ENCODE peak calls at places on chromosome 16, in ten cellular contexts. P is tibial artery, K is testis, U is body of pancreas, R is IMR-90, X is Peyer's patch, S is left lung, H is fibroblast of lung, C is lower lobe of right lung, N is dorsolateral prefrontal cortex. T is an unnamed sample.

GRCh38 chr16:28184625-28185024 is 27.1 kb downstream of the XPO6 start:
- DNase-seq in P (no peak), K (no peak), U (no peak), R (no peak), X (no peak), S (no peak), H (no peak), C (no peak), N (no peak), T (no peak)

GRCh38 chr16:88368994-88369393 is 13.8 kb upstream of the ZNF469 start:
- DNase-seq in P (no peak), K (no peak), U (no peak), R (no peak), X (no peak), S (no peak), H (no peak), C (no peak), N (no peak), T (no peak)

GRCh38 chr16:51034481-51035109 is 116.5 kb downstream of the SALL1 start:
- DNase-seq in P (no peak), K (no peak), U (no peak), R (no peak), X (no peak), S (no peak), H (no peak), C (no peak), N (peak; percentile 73), T (no peak)

GRCh38 chr16:87705780-87706277 is 60.0 kb downstream of the KLHDC4 start:
- DNase-seq in P (no peak), K (no peak), U (no peak), R (no peak), X (no peak), S (peak; percentile 57), H (no peak), C (peak; percentile 61), N (no peak), T (no peak)

GRCh38 chr16:70691223-70692129 is 5.6 kb upstream of the MTSS2 start:
- DNase-seq in P (peak; percentile 98), K (no peak), U (no peak), R (peak; percentile 97), X (peak; percentile 33), S (peak; percentile 76), H (peak; percentile 100), C (peak; percentile 46), N (peak; percentile 92), T (peak; percentile 90)

GRCh38 chr16:29025735-29026134 is 40.9 kb downstream of the LAT start:
- DNase-seq in P (no peak), K (no peak), U (no peak), R (no peak), X (no peak), S (no peak), H (no peak), C (no peak), N (no peak), T (no peak)

GRCh38 chr16:20359997-20360396 is 7.5 kb upstream of the UMOD start:
- DNase-seq in P (no peak), K (peak; percentile 24), U (peak; percentile 55), R (no peak), X (no peak), S (no peak), H (no peak), C (no peak), N (no peak), T (no peak)

GRCh38 chr16:54070944-54071343 is 215.6 kb downstream of the IRX3 start:
- DNase-seq in P (no peak), K (no peak), U (no peak), R (no peak), X (no peak), S (no peak), H (no peak), C (no peak), N (no peak), T (no peak)

GRCh38 chr16:88071908-88072307 is 120.7 kb downstream of the BANP start:
- DNase-seq in P (no peak), K (no peak), U (no peak), R (no peak), X (no peak), S (no peak), H (no peak), C (peak; percentile 22), N (no peak), T (no peak)

GRCh38 chr16:69187387-69187890 is 475 bp downstream of the SNTB2 start:
- DNase-seq in P (peak; percentile 74), K (peak; percentile 48), U (peak; percentile 61), R (no peak), X (peak; percentile 51), S (peak; percentile 57), H (no peak), C (peak; percentile 79), N (peak; percentile 54), T (peak; percentile 34)

GRCh38 chr16:88442811-88443576 is 10.1 kb upstream of the ZFPM1 start:
- DNase-seq in P (peak; percentile 80), K (peak; percentile 72), U (peak; percentile 88), R (peak; percentile 55), X (peak; percentile 74), S (peak; percentile 70), H (peak; percentile 55), C (peak; percentile 83), N (peak; percentile 76), T (peak; percentile 54)

GRCh38 chr16:80759419-80760162 is 44.8 kb downstream of the CDYL2 start:
- DNase-seq in P (no peak), K (no peak), U (no peak), R (no peak), X (no peak), S (no peak), H (no peak), C (no peak), N (no peak), T (no peak)

GRCh38 chr16:62079236-62079635 is 43.0 kb upstream of the CDH8 start:
- DNase-seq in P (no peak), K (no peak), U (no peak), R (no peak), X (no peak), S (no peak), H (no peak), C (no peak), N (no peak), T (no peak)

GRCh38 chr16:62077998-62078397 is 41.8 kb upstream of the CDH8 start:
- DNase-seq in P (no peak), K (peak; percentile 57), U (no peak), R (no peak), X (no peak), S (no peak), H (no peak), C (no peak), N (no peak), T (no peak)
- TF ChIP-seq CTCF in P (no peak), K (no peak), U (no peak), R (no peak), X (no peak), S (no peak), H (no peak), C (peak; percentile 29), N (peak; percentile 18), T (no peak)

DNA sequence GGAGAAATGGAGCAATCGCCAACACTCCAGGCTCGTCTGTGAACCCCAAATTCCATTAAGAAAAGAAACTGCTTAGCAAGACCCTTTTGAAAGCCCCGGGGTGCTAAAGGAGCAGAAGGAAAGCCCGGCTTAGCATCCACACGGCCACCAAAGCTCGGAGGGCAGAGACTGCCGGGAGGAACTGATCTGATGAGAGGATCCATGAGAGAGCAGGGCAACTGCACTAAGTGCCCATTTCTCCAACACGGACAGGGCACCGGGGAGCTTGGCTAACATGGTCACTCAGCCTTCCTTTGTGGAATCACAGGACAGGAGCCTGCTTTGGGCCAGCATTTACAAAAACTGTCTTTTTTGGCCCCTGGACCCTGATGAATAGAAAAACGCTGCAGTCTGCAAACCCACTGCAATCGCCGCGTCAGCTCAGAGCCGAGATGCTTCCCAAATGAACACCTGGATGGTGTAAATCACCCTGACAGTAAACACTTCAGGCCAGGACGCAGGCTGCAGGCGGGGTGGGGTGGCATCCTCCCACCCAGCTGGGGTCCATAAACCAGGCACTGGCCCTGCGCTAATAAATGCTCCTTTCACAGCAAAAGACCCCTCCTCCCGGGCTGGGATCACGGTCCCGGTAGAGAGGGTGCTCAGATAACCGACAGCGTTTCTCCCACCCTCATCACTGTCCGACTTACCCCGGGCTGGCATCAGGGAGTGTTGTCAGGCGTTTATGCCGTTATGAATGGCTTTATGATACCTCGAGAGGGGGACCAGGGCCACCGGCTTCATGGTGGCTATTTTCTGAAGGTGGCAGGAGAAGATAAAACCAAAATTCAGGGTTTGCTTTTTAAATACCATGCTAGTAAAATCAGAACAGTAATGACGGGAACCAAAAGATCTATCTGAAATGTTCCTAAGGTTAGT is 299.5 kb downstream of the IRF8 start:
- DNase-seq in P (no peak), K (no peak), U (no peak), R (no peak), X (no peak), S (no peak), H (no peak), C (no peak), N (no peak), T (no peak)
- H3K27ac ChIP-seq in P (no peak overlapping the region), K (no peak overlapping the region), U (no peak overlapping the region), R (no peak overlapping the region), X (peak overlapping the region; percentile 93), S (peak overlapping the region; percentile 78), H (no peak overlapping the region), C (peak overlapping the region; percentile 80), N (no peak overlapping the region), T (no peak overlapping the region)

GRCh38 chr16:47016700-47017133 is 43.2 kb upstream of the DNAJA2 start:
- DNase-seq in P (no peak), K (no peak), U (no peak), R (no peak), X (no peak), S (no peak), H (no peak), C (no peak), N (no peak), T (no peak)

GRCh38 chr16:47018223-47018891 is 44.9 kb upstream of the DNAJA2 start:
- DNase-seq in P (no peak), K (peak; percentile 49), U (peak; percentile 63), R (peak; percentile 10), X (peak; percentile 67), S (no peak), H (no peak), C (no peak), N (no peak), T (no peak)

GRCh38 chr16:47017636-47018035 is 44.2 kb upstream of the DNAJA2 start:
- DNase-seq in P (no peak), K (no peak), U (no peak), R (no peak), X (no peak), S (no peak), H (no peak), C (no peak), N (no peak), T (no peak)

GRCh38 chr16:47013910-47014309 is 40.4 kb upstream of the DNAJA2 start:
- DNase-seq in P (no peak), K (no peak), U (no peak), R (no peak), X (no peak), S (no peak), H (no peak), C (no peak), N (no peak), T (no peak)

GRCh38 chr16:47019563-47019962 is 46.1 kb upstream of the DNAJA2 start:
- DNase-seq in P (no peak), K (no peak), U (no peak), R (no peak), X (no peak), S (no peak), H (peak; percentile 23), C (no peak), N (no peak), T (no peak)
- TF ChIP-seq CTCF in P (no peak), K (no peak), U (no peak), R (peak; percentile 26), X (no peak), S (no peak), H (no peak), C (no peak), N (peak; percentile 44), T (no peak)

GRCh38 chr16:49542391-49542891 is 168.8 kb downstream of the C16orf78 start:
- DNase-seq in P (no peak), K (no peak), U (no peak), R (no peak), X (no peak), S (no peak), H (no peak), C (no peak), N (no peak), T (peak; percentile 79)
- H3K27ac ChIP-seq in P (no peak overlapping the region), K (no peak overlapping the region), U (no peak overlapping the region), R (no peak overlapping the region), X (peak overlapping the region; percentile 54), S (no peak overlapping the region), H (no peak overlapping the region), C (no peak overlapping the region), N (no peak overlapping the region), T (peak overlapping the region; percentile 85)

T was measured in gastrocnemius medialis.